ENCODE peak calls at places on chromosomes 11 and 22, in seven cellular contexts. C is progenitor cell of endocrine pancreas, Y is AG09309, A is Calu3, Q is HepG2, W is pancreas, E is adrenal gland. K is an unnamed sample.

GRCh38 chr11:84817998-84818397 is 809.1 kb downstream of the DLG2 start:
- DNase-seq in C (no peak), Y (peak), A (no peak), Q (no peak), W (no peak), E (no peak), K (no peak)

GRCh38 chr11:60810583-60810982 is 25.4 kb downstream of the MS4A10 start:
- DNase-seq in C (no peak), Y (no peak), A (no peak), Q (no peak), W (no peak), E (no peak), K (no peak)

GRCh38 chr11:116371146-116371545 is 401.6 kb downstream of the BUD13 start:
- DNase-seq in C (no peak), Y (no peak), A (no peak), Q (no peak), W (no peak), E (no peak), K (no peak)

GRCh38 chr11:103272876-103273275 is 163.7 kb downstream of the DYNC2H1 start:
- DNase-seq in C (no peak), Y (no peak), A (no peak), Q (no peak), W (no peak), E (no peak), K (no peak)

GRCh38 chr11:1888811-1889526 is 2.7 kb downstream of the PRR33 start:
- DNase-seq in C (no peak), Y (no peak), A (no peak), Q (no peak), W (no peak), E (peak), K (no peak)

GRCh38 chr22:26656896-26657851 is at the start of gene MIAT:
- DNase-seq in C (no peak), Y (no peak), A (no peak), Q (no peak), W (no peak), E (no peak), K (no peak)

GRCh38 chr11:106497321-106497720 is 419.9 kb downstream of the AASDHPPT start:
- DNase-seq in C (no peak), Y (no peak), A (no peak), Q (no peak), W (no peak), E (no peak), K (no peak)

GRCh38 chr11:2951235-2952110 is 22.3 kb upstream of the PHLDA2 start:
- DNase-seq in C (no peak), Y (no peak), A (no peak), Q (no peak), W (no peak), E (no peak), K (no peak)

GRCh38 chr22:26610983-26611382 is 6.8 kb downstream of the CRYBB1 start:
- DNase-seq in C (no peak), Y (no peak), A (no peak), Q (no peak), W (no peak), E (no peak), K (no peak)

GRCh38 chr11:74004046-74004693 is 4.7 kb downstream of the UCP3 start:
- DNase-seq in C (no peak), Y (no peak), A (no peak), Q (no peak), W (no peak), E (no peak), K (no peak)

GRCh38 chr11:104564921-104565580 is 333.2 kb downstream of the CASP12 start:
- DNase-seq in C (no peak), Y (no peak), A (no peak), Q (no peak), W (no peak), E (no peak), K (no peak)

GRCh38 chr22:43818981-43819690 is 7.0 kb upstream of the EFCAB6 start:
- DNase-seq in C (no peak), Y (no peak), A (no peak), Q (no peak), W (no peak), E (no peak), K (peak)

DNA sequence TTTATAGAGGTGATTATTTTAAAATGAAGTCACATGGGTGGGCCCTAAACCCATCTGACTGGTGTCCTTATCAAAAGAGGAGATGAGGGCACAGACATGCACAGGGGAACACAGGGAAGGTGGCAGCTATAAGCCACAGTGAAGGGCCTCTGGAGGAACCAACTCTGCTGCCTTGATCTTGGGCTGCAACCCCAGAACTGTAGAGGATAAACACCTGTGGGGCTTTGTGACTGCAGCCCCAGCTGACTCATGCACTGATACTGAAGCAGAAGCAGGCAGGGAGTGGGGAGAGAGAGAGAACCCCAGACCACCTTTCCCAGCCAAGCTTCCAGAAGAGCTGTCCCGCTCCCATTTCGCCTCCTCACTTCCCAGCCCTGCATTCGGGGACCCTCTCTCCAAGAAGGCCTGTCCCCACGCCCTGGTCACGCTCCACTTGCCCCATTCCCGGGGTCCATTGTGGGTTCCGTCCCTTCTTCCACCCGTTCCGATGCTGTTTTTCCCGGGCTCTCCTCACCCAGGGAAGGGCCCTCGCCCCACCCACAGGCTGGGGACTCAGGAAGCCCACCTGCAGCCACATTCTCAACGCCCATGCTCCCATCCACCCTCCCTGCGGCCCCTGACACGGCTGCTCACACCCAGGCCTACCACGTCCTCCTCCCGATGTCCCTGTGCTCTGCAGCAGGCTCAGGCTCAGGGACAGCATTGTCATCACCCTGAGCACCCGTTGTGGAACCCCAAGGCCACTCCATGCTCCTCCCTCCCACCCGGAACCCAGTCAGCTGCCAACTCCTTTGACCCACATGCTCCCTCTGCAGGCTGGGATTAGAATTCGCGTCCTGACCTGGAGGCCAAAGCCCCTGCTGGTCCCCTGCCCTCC is 90.8 kb upstream of the SHANK2 start:
- DNase-seq in C (peak), Y (no peak), A (peak), Q (peak), W (peak), E (peak), K (no peak)
- TF ChIP-seq CTCF in C (peak), Y (peak), A (peak), Q (peak), W (peak), E (peak), K (peak)

GRCh38 chr11:128886401-128887119 is 4.6 kb upstream of the KCNJ5 start:
- DNase-seq in C (no peak), Y (no peak), A (peak), Q (no peak), W (peak), E (no peak), K (no peak)
- TF ChIP-seq CTCF in C (peak), Y (no peak), A (no peak), Q (peak), W (peak), E (no peak), K (peak)

GRCh38 chr22:17118342-17118741 is 2.8 kb downstream of the TMEM121B start:
- DNase-seq in C (no peak), Y (no peak), A (no peak), Q (no peak), W (no peak), E (no peak), K (no peak)
- TF ChIP-seq CTCF in C (no peak), Y (no peak), A (no peak), Q (no peak), W (no peak), E (no peak), K (no peak)

GRCh38 chr11:68015467-68015866 is 5.3 kb downstream of the ALDH3B1 start:
- DNase-seq in C (no peak), Y (no peak), A (no peak), Q (no peak), W (no peak), E (no peak), K (no peak)

GRCh38 chr11:68017858-68018729 is 8.0 kb downstream of the ALDH3B1 start:
- DNase-seq in C (no peak), Y (no peak), A (no peak), Q (no peak), W (no peak), E (no peak), K (no peak)

GRCh38 chr11:68016904-68017817 is 7.0 kb downstream of the ALDH3B1 start:
- DNase-seq in C (no peak), Y (no peak), A (peak), Q (peak), W (no peak), E (no peak), K (no peak)

GRCh38 chr11:68014966-68015447 is 4.9 kb downstream of the ALDH3B1 start:
- DNase-seq in C (no peak), Y (no peak), A (no peak), Q (no peak), W (no peak), E (no peak), K (no peak)

GRCh38 chr11:68016161-68016903 is 6.2 kb downstream of the ALDH3B1 start:
- DNase-seq in C (no peak), Y (no peak), A (no peak), Q (no peak), W (no peak), E (no peak), K (no peak)
- TF ChIP-seq CTCF in C (no peak), Y (no peak), A (no peak), Q (no peak), W (no peak), E (no peak), K (no peak)

GRCh38 chr11:7538466-7539454 is 25.0 kb downstream of the PPFIBP2 start:
- DNase-seq in C (no peak), Y (no peak), A (no peak), Q (no peak), W (no peak), E (no peak), K (no peak)

GRCh38 chr11:7534030-7534378 is 20.2 kb downstream of the PPFIBP2 start:
- DNase-seq in C (no peak), Y (no peak), A (no peak), Q (no peak), W (no peak), E (no peak), K (no peak)

GRCh38 chr11:7538023-7538422 is 24.2 kb downstream of the PPFIBP2 start:
- DNase-seq in C (no peak), Y (no peak), A (no peak), Q (no peak), W (no peak), E (no peak), K (no peak)

GRCh38 chr11:7537260-7537659 is 23.5 kb downstream of the PPFIBP2 start:
- DNase-seq in C (no peak), Y (no peak), A (no peak), Q (no peak), W (no peak), E (no peak), K (no peak)

DNA sequence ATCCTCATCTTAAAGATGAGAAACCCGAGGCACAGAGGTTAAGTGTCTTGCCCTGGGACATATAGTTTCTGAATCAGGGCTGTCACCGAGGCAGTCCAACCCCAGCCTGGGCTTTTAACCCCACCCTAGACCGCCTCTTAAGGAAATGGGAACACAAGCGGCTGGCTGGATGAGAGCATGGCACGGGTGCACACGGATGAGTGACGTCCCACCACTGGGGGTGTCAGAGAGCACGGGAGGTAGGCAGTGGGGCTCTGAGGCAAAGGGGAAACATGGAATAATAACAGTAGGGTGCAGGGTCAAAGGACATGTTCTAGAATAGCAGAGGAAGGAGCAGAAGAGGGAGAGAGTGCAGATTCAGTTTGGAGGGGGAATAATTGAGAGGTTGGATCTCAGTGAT is 22.3 kb downstream of the PPFIBP2 start:
- DNase-seq in C (no peak), Y (no peak), A (peak), Q (no peak), W (no peak), E (no peak), K (no peak)
- TF ChIP-seq CTCF in C (peak), Y (peak), A (no peak), Q (peak), W (no peak), E (no peak), K (peak)

DNA sequence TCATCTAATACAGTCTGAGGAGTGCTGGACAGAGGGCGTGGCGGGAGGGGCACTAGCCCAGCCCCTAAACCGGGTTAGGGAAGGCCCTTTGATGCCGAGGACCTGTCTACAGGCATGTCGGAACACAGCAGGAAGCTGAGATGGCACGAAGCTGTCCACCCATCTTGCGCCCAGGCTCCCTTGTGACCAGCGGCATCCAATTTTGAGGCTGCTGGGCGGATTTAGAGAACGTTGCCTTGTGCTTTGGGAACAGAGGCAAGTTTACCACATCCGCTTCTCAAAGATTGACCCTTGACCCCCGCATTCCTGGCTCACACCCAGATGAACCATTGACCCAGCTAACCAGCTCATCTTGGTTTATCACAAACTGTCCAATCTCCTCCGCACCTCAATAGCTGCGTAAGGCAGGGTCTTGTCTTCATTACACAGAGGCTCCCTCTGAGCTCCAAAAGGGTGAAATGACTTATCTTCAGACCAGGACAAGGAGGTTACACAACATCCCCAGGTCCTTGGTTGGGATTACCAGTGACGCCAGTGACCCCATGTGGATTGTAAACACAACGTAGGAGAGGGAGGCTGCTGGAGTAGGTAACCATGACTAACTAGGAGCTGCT is 4.5 kb downstream of the FAM83F start:
- DNase-seq in C (no peak), Y (no peak), A (peak), Q (peak), W (no peak), E (no peak), K (no peak)
- TF ChIP-seq CTCF in C (no peak), Y (no peak), A (no peak), Q (peak), W (no peak), E (no peak), K (no peak)

DNA sequence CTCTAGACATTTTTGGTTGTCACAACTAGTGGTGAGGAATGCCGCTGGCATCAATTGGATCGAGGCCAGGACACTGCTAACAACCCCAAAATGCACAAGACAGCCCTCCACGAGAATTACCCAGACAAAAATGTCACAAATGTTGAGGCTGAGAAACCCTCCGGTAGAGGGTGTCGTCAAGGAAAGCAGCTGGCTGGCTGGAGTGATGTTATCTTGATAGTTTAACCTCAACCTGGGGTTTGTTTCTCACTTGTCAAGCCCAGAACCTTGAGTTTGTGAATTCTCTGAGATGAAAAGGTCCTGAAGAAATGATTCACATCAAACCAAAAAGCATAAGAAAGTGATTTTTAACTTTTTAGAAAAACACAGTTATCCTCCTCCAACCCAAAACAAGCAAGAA is 21.1 kb upstream of the TMPRSS13 start:
- DNase-seq in C (no peak), Y (no peak), A (no peak), Q (no peak), W (no peak), E (no peak), K (peak)
- TF ChIP-seq CTCF in C (no peak), Y (no peak), A (no peak), Q (no peak), W (no peak), E (no peak), K (no peak)

DNA sequence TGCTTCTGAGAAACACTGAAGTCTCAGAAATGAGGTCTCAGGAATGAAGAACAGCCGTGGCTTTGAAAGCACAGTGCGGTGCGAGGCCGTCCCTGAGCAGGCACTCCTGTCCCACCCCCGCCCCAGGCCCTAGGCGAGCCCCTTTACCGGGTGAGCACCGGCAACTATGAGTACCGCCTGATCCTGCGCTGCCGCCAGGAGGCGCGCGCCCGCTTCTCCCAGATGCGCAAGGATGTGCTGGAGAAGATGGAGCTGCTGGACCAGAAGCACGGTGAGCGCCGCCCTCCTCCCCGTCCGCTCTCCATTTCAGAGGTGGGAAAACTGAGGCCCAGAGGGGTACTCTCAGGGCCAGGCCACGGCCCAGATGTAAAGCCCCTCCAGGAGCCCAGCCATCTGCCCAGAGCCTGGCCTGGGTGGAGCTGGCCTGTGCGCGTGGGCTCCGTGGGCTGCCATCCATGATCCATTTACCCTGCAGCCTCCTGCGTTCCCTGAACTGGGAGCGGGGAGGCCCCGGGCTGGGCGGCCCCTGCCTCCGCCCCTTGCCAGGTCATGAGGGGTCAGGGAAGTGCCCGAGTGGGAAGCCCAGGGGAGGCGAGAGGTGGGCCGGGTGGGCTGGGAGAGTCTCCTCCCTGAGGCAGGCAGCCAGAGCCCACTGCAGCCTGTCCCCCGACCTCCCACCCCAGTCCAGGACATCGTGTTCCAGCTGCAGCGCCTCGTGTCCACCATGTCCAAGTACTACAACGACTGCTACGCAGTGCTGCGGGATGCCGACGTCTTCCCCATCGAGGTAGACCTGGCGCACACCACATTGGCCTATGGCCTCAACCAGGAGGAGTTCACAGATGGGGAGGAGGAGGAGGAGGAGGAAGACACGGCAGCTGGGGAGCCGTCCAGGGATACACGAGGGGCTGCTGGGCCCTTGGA is 9.5 kb downstream of the SLC16A8 start:
- DNase-seq in C (no peak), Y (no peak), A (no peak), Q (no peak), W (no peak), E (no peak), K (no peak)
- TF ChIP-seq CTCF in C (peak), Y (no peak), A (no peak), Q (no peak), W (no peak), E (no peak), K (peak)